ENCODE peak calls at places on chromosomes 3 and 15, in four cellular contexts. D is cardiac fibroblast, W is bronchial epithelial cell, E is IMR-90. Y is an unnamed sample.
A peak's percentile ranks its signal among the peaks of the same experiment; 100 is the strongest.

GRCh38 chr3:194986208-194987043 is 284.5 kb downstream of the XXYLT1 start:
- DNase-seq in D (no peak), W (peak; percentile 98), E (no peak), Y (no peak)

GRCh38 chr3:148309390-148310035 is 388.2 kb upstream of the AGTR1 start:
- DNase-seq in D (peak; percentile 72), W (peak; percentile 36), E (peak; percentile 51), Y (peak; percentile 54)

GRCh38 chr3:105516972-105517371 is 150.3 kb downstream of the ALCAM start:
- DNase-seq in D (peak; percentile 53), W (no peak), E (no peak), Y (no peak)

GRCh38 chr3:194488007-194488742 is 1.4 kb upstream of the ATP13A3 start:
- DNase-seq in D (peak; percentile 57), W (peak; percentile 87), E (no peak), Y (no peak)

GRCh38 chr3:107796786-107797185 is 274.0 kb downstream of the BBX start:
- DNase-seq in D (peak; percentile 74), W (peak; percentile 92), E (peak; percentile 69), Y (peak; percentile 78)

GRCh38 chr15:93159892-93160398 is 70.9 kb upstream of the RGMA start:
- DNase-seq in D (no peak), W (no peak), E (no peak), Y (no peak)

GRCh38 chr15:40246496-40247275 is 7.8 kb downstream of the PAK6 start:
- DNase-seq in D (no peak), W (peak; percentile 63), E (no peak), Y (no peak)

GRCh38 chr15:99032935-99033334 is 25.3 kb upstream of the PGPEP1L start:
- DNase-seq in D (no peak), W (no peak), E (no peak), Y (no peak)

GRCh38 chr3:169286992-169287391 is 376.5 kb downstream of the MECOM start:
- DNase-seq in D (no peak), W (peak; percentile 17), E (no peak), Y (no peak)

GRCh38 chr3:63993653-63994079 is 29.6 kb downstream of the PSMD6 start:
- DNase-seq in D (peak; percentile 84), W (peak; percentile 77), E (peak; percentile 76), Y (peak; percentile 80)

GRCh38 chr3:45105855-45106655 is 40.1 kb downstream of the CDCP1 start:
- DNase-seq in D (peak; percentile 91), W (peak; percentile 84), E (peak; percentile 94), Y (peak; percentile 92)

GRCh38 chr3:45103753-45104714 is 42.1 kb downstream of the CDCP1 start:
- DNase-seq in D (no peak), W (no peak), E (no peak), Y (no peak)

GRCh38 chr3:45104715-45105711 is 41.2 kb downstream of the CDCP1 start:
- DNase-seq in D (peak; percentile 78), W (no peak), E (peak; percentile 86), Y (peak; percentile 80)

GRCh38 chr3:45109736-45110135 is 36.4 kb downstream of the CDCP1 start:
- DNase-seq in D (no peak), W (no peak), E (no peak), Y (no peak)

DNA sequence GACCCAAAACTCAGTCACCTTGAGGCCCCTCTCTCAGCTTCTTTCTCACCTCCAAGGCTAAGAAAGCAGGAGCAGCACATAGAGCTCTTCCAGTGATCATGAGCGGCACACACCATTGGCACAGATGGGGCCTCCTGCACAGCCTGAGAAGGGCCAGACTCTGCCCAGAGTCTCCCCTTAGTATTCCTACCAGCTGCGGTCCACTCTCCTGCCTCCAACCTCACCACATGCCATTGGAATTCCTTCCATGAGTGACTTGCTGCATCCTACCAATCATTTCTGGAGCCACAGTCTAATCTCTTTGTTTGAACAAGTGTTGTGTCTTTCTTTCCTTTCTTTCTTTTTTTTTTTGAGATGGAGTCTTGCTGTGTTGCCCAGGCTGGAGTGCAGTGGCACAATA is 39.3 kb downstream of the CDCP1 start:
- DNase-seq in D (no peak), W (no peak), E (no peak), Y (no peak)
- TF ChIP-seq CTCF in D (no peak), W (no peak), E (no peak), Y (no peak)

GRCh38 chr3:123584988-123585937 is at the start of gene HACD2:
- DNase-seq in D (peak; percentile 98), W (peak; percentile 90), E (peak; percentile 97), Y (peak; percentile 96)

GRCh38 chr3:123586966-123587365 is 2.1 kb upstream of the HACD2 start:
- DNase-seq in D (peak; percentile 21), W (peak; percentile 67), E (peak; percentile 40), Y (peak; percentile 49)

GRCh38 chr3:123586131-123586530 is 1.3 kb upstream of the HACD2 start:
- DNase-seq in D (peak; percentile 53), W (peak; percentile 69), E (no peak), Y (peak; percentile 31)

GRCh38 chr3:123584284-123584987 is 417 bp downstream of the HACD2 start:
- DNase-seq in D (peak; percentile 31), W (no peak), E (no peak), Y (no peak)

GRCh38 chr3:123587399-123587798 is 2.5 kb upstream of the HACD2 start:
- DNase-seq in D (no peak), W (no peak), E (no peak), Y (no peak)
- H3K4me3 ChIP-seq in D (no peak overlapping the region), W (no peak overlapping the region), E (no peak overlapping the region), Y (no peak overlapping the region)

DNA sequence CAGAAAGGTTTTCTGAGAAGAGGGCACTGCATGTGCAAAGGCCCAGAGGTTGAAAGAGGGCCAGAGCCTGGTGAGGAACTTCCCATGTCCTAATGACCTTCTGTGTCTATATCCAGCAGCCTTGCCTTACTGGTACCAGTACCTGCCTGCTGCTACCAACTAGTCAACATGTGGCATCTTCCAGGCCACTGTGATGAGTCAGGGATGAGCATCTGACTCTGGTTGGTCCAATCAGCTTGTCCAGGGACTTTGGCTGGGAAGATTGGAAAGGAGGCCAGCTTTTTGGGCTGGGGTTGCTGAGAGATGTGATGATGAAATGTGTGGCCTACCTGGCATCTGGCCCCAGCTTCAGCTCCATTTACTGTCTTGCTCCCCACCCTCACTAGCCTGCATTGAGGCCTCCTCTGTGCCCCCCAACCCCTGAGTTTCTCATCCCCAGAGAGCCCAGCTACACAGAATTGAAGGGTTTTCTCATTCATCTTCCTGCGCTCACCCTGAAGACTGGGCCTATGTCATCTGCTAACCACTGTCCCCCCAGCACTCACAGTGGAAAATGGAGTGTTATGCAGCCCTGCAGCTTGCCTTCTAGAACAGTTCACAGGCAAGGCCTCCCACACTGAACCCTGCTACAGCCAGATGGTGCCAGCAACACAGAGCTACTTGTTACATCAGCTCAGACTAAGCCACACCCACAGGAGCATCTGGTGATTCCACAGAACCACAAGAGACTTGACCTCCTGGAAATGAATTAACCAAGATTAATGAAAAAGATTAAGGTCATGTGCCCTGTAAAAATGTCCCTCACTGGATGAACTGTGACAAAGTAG is 1.3 kb upstream of the TWF2 start:
- DNase-seq in D (peak; percentile 95), W (peak; percentile 72), E (peak; percentile 98), Y (peak; percentile 97)
- TF ChIP-seq CTCF in D (peak; percentile 8), W (peak; percentile 13), E (no peak), Y (peak; percentile 7)

GRCh38 chr3:147173280-147173679 is 233.1 kb downstream of the ZIC4 start:
- DNase-seq in D (no peak), W (no peak), E (no peak), Y (no peak)
- H3K4me3 ChIP-seq in D (no peak overlapping the region), W (no peak overlapping the region), E (no peak overlapping the region), Y (no peak overlapping the region)

GRCh38 chr3:5122741-5123706 is 932 bp downstream of the ARL8B start:
- DNase-seq in D (peak; percentile 72), W (peak; percentile 99), E (peak; percentile 67), Y (peak; percentile 76)
- TF ChIP-seq CTCF in D (no peak), W (peak; percentile 6), E (peak; percentile 6), Y (peak; percentile 4)

DNA sequence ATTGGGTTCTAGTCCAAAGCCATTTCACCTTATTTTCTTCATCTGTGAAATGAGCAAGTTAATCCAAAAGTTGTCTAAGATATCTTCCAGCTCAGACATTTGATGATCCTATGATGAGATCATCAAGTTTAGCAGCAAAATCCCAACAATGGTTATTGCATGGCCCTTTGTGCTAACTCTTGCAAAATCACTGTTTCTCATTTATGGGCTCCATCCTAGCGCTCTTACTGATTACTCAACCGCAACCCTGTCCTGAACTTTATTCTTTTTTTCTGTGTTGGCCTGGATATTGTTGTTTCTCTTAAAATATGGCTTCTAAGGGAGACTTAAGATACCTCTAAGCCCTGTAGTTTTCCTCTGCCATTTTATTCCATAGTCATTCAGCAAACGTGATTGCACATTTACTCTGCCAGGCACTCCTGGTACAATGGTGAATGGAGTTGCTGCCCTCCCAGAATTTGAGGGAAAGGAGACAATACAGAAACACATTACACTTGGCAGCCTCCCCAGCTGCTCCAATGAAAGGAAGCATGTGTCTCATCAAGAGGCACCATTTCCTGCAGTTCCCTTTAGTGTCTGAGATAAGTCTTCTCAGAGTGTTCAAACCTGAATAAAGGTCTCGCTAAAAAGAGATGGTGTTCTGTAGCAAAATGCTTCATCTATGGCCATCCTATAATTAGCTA is 4.4 kb downstream of the GXYLT2 start:
- DNase-seq in D (peak; percentile 96), W (peak; percentile 90), E (peak; percentile 94), Y (peak; percentile 95)
- H3K4me3 ChIP-seq in D (no peak overlapping the region), W (no peak overlapping the region), E (no peak overlapping the region), Y (no peak overlapping the region)

GRCh38 chr3:57152150-57152549 is 13.0 kb downstream of the IL17RD start:
- DNase-seq in D (peak; percentile 14), W (no peak), E (no peak), Y (no peak)

GRCh38 chr3:57154470-57154869 is 10.7 kb downstream of the IL17RD start:
- DNase-seq in D (no peak), W (no peak), E (no peak), Y (no peak)

GRCh38 chr3:57151021-57151449 is 14.1 kb downstream of the IL17RD start:
- DNase-seq in D (peak; percentile 8), W (no peak), E (peak; percentile 20), Y (peak; percentile 44)

GRCh38 chr3:57155214-57155613 is 9.9 kb downstream of the IL17RD start:
- DNase-seq in D (no peak), W (no peak), E (no peak), Y (no peak)

DNA sequence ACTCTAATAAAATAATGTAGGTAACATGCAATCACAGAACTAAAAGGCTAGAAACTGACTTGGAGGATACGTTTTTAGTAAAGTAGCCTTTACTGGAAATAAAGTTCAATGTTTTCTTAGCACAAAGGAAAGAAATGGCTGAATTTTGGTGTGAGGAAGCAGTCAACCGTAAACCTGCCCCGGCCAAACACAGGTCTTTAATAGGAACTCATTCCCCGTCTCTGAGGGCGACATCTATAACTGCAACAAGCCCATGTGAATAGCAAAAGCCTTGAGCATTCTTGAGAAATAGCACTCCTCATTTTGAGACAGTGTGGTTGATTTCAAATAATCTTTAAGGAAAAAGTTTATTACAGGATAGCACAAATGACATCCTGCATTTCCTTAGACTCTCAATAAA is 12.4 kb downstream of the IL17RD start:
- DNase-seq in D (no peak), W (no peak), E (no peak), Y (no peak)
- TF ChIP-seq CTCF in D (no peak), W (no peak), E (no peak), Y (no peak)